ENCODE peak calls at places on chromosomes 2 and 18, in seven cellular contexts. A, L, N, Z, B, X and R are unnamed samples. For H3K4me1, the result is how much of the 10 kb centered on the place peaks cover.

GRCh38 chr2:84865181-84865783 is 15.6 kb downstream of the TRABD2A start:
- DNase-seq in B (no peak), Z (peak), L (no peak), N (no peak), X (peak), A (no peak), R (peak)

GRCh38 chr2:124894199-124894598 is 869.1 kb downstream of the CNTNAP5 start:
- DNase-seq in Z (no peak), L (no peak), A (no peak), X (no peak), B (no peak), N (no peak), R (no peak)

GRCh38 chr2:60064687-60065361 is 488.6 kb downstream of the BCL11A start:
- DNase-seq in Z (no peak), B (no peak), N (no peak), X (no peak), L (no peak), A (no peak), R (no peak)

GRCh38 chr18:62526098-62527025 is 3.5 kb downstream of the ZCCHC2 start:
- DNase-seq in Z (peak), X (peak), L (no peak), B (peak), N (peak), A (peak), R (peak)

GRCh38 chr2:44927979-44928659 is 13.4 kb upstream of the SIX3 start:
- DNase-seq in B (no peak), A (no peak), X (no peak), L (no peak), Z (no peak), N (peak), R (no peak)

GRCh38 chr2:191836471-191836852 is 10.4 kb downstream of the CAVIN2 start:
- DNase-seq in L (no peak), X (no peak), N (no peak), B (no peak), A (no peak), Z (no peak), R (no peak)

GRCh38 chr2:173571887-173572680 is 217.4 kb downstream of the CDCA7 start:
- DNase-seq in A (no peak), B (no peak), X (no peak), L (no peak), Z (peak), N (no peak), R (no peak)

GRCh38 chr2:136703214-136703613 is 62.1 kb upstream of the THSD7B start:
- DNase-seq in N (no peak), B (no peak), L (no peak), A (no peak), Z (no peak), X (no peak), R (no peak)

GRCh38 chr2:71306762-71307161 is 24.8 kb upstream of the ZNF638 start:
- DNase-seq in N (no peak), A (no peak), L (peak), Z (peak), B (no peak), X (peak), R (no peak)

GRCh38 chr2:6866982-6867381 is 1.3 kb upstream of the CMPK2 start:
- DNase-seq in X (no peak), B (no peak), A (no peak), L (no peak), N (no peak), Z (no peak), R (no peak)

GRCh38 chr2:6866239-6866745 is 585 bp upstream of the CMPK2 start:
- DNase-seq in A (peak), Z (peak), X (peak), B (no peak), L (no peak), N (peak), R (peak)

GRCh38 chr2:6864251-6864758 is 1.4 kb downstream of the CMPK2 start:
- DNase-seq in N (no peak), Z (no peak), L (no peak), X (no peak), A (no peak), B (no peak), R (no peak)

GRCh38 chr2:6864938-6865345 is 765 bp downstream of the CMPK2 start:
- DNase-seq in A (peak), L (no peak), N (peak), X (no peak), Z (no peak), B (no peak), R (no peak)

DNA sequence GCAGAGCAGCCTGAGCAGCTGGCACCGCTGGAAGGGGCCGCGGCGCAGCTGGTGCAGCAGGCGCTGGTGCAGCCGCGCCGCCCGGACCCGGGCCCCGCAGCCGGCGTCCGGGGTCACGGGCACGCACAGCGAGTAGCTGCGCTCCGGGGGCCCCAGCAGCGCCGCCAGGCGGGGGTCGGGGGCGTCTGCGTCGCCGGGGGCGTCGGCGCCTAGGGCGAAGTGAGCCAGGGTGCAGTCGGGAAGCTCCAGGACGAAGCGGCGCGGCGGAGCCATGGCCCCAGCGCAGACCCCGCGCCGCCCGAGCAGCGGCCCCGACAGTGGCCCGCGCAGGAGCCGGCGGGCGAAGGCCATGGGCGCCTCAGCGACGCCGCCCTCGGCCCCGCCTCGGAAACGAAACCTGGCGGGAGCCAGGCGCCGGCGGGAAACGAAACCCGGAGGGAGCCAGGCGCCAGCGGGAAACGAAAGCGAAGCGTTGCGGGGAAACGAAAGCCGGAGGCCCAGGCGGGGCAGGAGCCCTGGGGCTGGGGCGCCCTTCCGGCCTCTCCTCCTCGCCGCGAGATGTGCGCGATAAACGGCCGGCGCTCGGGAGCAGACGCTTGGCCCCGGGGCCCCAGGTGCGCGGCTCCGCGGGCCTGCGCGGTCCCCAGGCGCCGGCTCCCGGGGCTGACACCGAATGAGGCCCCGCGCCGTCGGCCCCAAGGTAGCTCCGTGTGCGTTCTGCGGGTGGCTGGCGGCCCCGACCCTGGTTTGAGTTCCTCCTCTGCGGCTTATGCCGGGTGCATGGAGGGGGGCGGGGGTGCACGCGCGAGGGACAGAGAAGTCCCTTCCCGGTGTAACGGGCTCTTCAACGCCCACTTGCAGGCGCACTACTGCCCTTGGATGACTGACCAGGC is at the start of gene CMPK2:
- DNase-seq in X (peak), L (no peak), Z (peak), N (peak), B (peak), A (peak), R (peak)
- H3K27ac ChIP-seq in X (no peak), L (no peak), Z (no peak), N (no peak), B (peak), A (peak), R (peak)

DNA sequence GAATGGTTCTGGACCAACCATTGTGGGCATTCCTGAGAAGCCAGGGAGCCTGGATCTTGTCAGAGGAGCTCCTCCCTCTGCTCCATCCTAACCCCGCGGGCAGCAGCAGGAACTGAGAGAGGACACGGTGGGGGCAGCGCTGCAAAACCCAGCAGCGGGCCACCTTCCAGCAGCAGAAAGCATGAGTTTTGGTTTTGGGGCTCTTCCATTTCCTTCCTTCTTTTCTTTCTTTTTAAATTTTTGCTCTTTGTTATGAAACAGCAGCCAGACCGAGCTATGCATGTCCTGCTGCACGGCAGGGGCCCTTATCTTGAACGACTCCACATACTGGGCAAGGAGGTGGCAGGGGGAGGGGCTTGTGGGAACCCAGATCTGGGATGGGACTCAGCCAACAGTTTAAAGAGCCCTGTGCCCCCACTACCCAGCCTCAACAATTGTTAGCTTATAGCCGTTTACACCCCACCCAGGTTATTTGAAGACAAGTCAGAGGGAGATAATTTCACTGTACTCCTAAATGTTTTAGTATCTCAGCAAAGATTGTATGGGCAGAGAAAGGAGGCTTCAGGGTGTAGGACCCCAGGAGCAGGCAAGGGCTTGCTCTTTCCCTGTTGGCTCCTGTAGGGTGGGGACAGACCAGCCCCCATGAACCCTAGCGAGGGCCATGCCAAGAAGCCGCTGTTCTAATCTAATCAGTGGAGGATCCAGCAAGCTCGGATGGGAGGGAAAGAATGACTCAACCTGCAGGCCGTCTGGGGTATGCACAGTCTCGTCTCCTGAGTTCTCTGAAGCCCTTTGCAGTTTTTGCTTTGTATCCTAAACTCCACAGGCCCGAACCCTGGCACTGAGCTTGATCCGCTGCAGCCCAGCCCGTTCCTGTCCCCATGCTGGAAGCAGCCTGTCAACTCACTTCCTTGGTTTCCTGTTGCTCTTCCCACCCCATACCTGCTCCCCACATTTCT is 75.3 kb downstream of the LRRFIP1 start:
- DNase-seq in N (peak), L (no peak), B (no peak), Z (peak), A (no peak), X (peak), R (no peak)
- H3K4me1 ChIP-seq in N (under half), L (half or more), B (half or more), Z (half or more), A (half or more), X (under half), R (half or more)

DNA sequence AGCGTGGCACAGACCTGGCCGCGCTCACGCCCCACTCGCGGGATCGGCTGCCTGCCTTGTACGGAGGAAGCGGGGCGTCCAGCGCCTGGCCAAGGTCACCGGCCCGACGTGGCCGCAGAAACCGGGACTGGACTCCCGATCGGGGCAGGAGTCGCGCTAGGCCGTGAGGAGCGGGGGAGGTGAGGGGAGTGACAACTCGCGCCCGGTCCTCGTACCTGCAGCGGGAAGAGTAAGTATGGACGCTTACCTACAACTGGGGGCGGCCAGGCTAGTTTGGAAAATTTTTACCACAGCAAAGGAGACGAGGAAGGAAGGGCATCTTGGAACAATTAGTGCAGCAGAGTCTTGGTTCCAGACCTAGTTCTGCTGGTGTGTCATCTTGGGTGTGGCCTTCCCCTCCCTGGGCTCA is 653 bp downstream of the UBE2F start:
- DNase-seq in A (no peak), L (no peak), B (no peak), X (peak), N (peak), Z (peak), R (peak)
- H3K27ac ChIP-seq in A (peak), L (peak), B (no peak), X (peak), N (no peak), Z (peak), R (peak)

DNA sequence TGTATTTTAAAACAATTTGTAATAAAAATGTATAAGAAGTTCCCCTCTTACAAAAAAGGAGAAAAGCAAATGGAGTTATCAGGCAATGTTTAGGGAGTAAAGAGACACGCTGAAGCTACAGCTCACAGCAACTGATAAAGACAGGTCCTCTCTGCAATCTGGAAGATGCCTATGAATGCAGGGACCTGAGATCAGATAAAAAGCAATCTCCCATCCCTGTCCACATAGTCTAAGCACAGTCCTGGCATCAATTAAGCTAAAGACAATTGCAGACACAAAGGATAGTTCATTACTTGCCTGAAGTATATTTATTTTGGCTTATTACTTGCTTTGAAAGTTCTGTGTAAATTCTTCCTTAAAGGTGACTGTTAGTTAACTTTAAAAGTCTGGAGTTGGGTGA is 5.0 kb downstream of the EIF2AK3 start:
- DNase-seq in L (no peak), X (no peak), Z (no peak), N (no peak), A (no peak), B (no peak), R (no peak)
- H3K4me1 ChIP-seq in L (under half), X (under half), Z (under half), N (under half), A (under half), B (under half), R (under half)

GRCh38 chr2:36493221-36493620 is 104.7 kb downstream of the FEZ2 start:
- DNase-seq in A (no peak), N (no peak), Z (no peak), B (no peak), X (peak), L (no peak), R (no peak)
- H3K27ac ChIP-seq in A (no peak), N (no peak), Z (no peak), B (no peak), X (peak), L (no peak), R (no peak)

GRCh38 chr2:25305809-25306208 is 35.9 kb downstream of the DNMT3A start:
- DNase-seq in N (no peak), A (no peak), Z (no peak), L (no peak), B (no peak), X (no peak), R (no peak)
- H3K4me1 ChIP-seq in N (under half), A (under half), Z (under half), L (under half), B (half or more), X (under half), R (under half)

GRCh38 chr2:234032301-234032856 is 18.1 kb upstream of the SPP2 start:
- DNase-seq in L (no peak), A (no peak), N (no peak), X (peak), Z (peak), B (no peak), R (no peak)
- H3K27ac ChIP-seq in L (no peak), A (no peak), N (no peak), X (no peak), Z (no peak), B (no peak), R (no peak)

GRCh38 chr2:47872941-47873340 is 33.4 kb downstream of the FBXO11 start:
- DNase-seq in A (no peak), X (no peak), B (no peak), Z (no peak), L (no peak), N (no peak), R (no peak)
- H3K4me1 ChIP-seq in A (under half), X (under half), B (under half), Z (under half), L (under half), N (under half), R (under half)

DNA sequence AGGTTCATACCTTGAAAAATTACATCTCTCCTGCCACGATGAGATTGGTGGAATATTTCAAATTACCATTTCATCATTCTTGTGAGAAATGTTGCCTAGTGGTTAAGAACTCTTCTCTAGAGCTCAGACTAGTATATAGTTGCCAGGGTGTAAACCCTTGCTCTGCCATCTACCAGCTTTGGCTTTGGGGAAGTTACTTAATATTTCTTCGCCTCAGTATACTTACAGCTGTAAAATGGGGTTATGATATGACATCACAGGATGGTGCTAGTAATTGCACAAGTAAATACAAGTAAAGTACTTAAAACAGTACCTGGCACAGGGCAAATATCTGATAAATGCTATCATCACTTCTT is 1.5 kb downstream of the SPOPL start:
- DNase-seq in A (no peak), N (no peak), B (no peak), Z (peak), L (peak), X (peak), R (no peak)
- H3K27ac ChIP-seq in A (peak), N (no peak), B (no peak), Z (peak), L (peak), X (peak), R (no peak)